ENCODE peak calls at places on chromosomes 6 and 20, in six cellular contexts. L is H1, H is adipocyte, B is mammary epithelial cell, N is BE2C, D is vagina. T is an unnamed sample. For H3K36me3, the result is how much of the 10 kb centered on the place peaks cover.

GRCh38 chr20:5316188-5317158 is at the start of gene PROKR2:
- DNase-seq in L (peak), B (peak), D (no peak), N (peak), H (no peak), T (no peak)

GRCh38 chr6:163413345-163414116 is 987 bp upstream of the QKI start:
- DNase-seq in H (peak), N (peak), B (peak), D (peak), L (no peak), T (peak)

GRCh38 chr6:127857051-127857637 is 43.7 kb downstream of the THEMIS start:
- DNase-seq in D (no peak), L (no peak), H (no peak), N (no peak), B (no peak), T (no peak)

GRCh38 chr6:7594579-7595125 is 4.7 kb downstream of the SNRNP48 start:
- DNase-seq in D (no peak), B (no peak), N (no peak), H (no peak), L (no peak), T (no peak)

GRCh38 chr6:130796313-130796905 is 30.8 kb upstream of the SMLR1 start:
- DNase-seq in N (no peak), D (no peak), H (peak), L (no peak), B (peak), T (no peak)

GRCh38 chr20:13610205-13610604 is 28.5 kb downstream of the TASP1 start:
- DNase-seq in D (no peak), N (peak), H (no peak), B (no peak), L (no peak), T (no peak)

GRCh38 chr6:85344996-85345395 is 104.9 kb upstream of the NT5E start:
- DNase-seq in N (no peak), B (peak), L (no peak), H (no peak), D (no peak), T (no peak)

GRCh38 chr6:126312013-126312665 is 27.8 kb upstream of the CENPW start:
- DNase-seq in N (peak), L (no peak), D (no peak), H (no peak), B (peak), T (no peak)

GRCh38 chr20:16620961-16621360 is 47.7 kb upstream of the KIF16B start:
- DNase-seq in D (no peak), H (no peak), N (no peak), B (no peak), L (no peak), T (no peak)

GRCh38 chr20:63864545-63864977 is 509 bp upstream of the TPD52L2 start:
- DNase-seq in D (no peak), B (no peak), H (peak), N (no peak), L (no peak), T (no peak)

GRCh38 chr6:140344149-140344913 is 969.9 kb upstream of the CITED2 start:
- DNase-seq in L (no peak), B (peak), D (no peak), N (no peak), H (peak), T (no peak)

GRCh38 chr6:33683051-33683571 is 28.4 kb downstream of the UQCC2 start:
- DNase-seq in H (no peak), N (no peak), D (no peak), L (no peak), B (no peak), T (no peak)

GRCh38 chr6:116444991-116445566 is 16.1 kb upstream of the CALHM6 start:
- DNase-seq in B (peak), L (no peak), N (no peak), D (no peak), H (no peak), T (no peak)

GRCh38 chr20:49765413-49765736 is 47.3 kb upstream of the SLC9A8 start:
- DNase-seq in L (no peak), B (no peak), N (no peak), H (no peak), D (no peak), T (no peak)

DNA sequence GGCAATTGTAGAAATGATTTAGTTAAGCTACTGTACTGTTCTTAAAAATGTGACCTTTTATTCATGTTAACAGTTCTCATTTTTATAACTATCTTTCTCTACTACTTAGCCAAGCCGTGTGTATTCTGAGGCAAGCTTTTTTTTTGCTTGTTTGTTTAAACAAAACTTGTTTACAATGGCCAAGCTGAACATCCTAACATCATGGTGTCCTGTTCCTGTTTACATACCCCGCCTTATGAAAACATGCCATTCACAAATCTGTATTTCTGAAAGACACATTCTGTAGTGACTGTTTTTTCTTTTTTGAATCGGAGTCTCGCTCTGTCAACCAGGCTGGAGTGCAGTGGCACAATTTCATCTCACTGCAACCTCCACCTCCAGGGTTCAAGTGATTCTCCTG is 140.9 kb downstream of the NCOA3 start:
- DNase-seq in N (no peak), B (no peak), L (no peak), H (no peak), D (no peak), T (no peak)
- H3K36me3 ChIP-seq in N (under half), B (under half), L (under half), H (half or more), D (under half), T (under half)

DNA sequence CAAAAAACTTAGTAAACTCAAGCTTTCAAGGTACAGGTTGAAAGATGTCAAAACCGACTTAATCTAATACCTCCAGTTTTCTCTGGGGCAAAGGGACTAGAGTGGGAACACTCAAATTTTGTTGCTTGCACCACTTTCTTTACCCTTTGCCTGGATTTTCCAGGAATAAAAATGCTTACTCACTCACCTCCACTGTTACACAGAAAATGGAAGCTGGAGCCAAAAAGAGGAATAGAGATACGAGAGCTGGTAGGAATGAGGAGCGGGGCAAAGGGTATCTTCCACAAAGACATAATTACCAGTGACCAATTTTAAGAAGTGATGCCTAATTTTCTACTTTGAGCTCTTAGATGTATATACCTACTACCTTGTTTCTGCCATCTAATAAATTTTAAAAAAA is 79.5 kb upstream of the TULP1 start:
- DNase-seq in B (no peak), N (no peak), L (no peak), H (no peak), D (no peak), T (no peak)
- H3K36me3 ChIP-seq in B (under half), N (half or more), L (under half), H (half or more), D (under half), T (half or more)

GRCh38 chr20:57539889-57540288 is 14.9 kb upstream of the CTCFL start:
- DNase-seq in N (no peak), D (no peak), B (no peak), L (no peak), H (no peak), T (no peak)

GRCh38 chr20:57536120-57536708 is 11.3 kb upstream of the CTCFL start:
- DNase-seq in D (no peak), H (no peak), N (no peak), B (no peak), L (no peak), T (no peak)

GRCh38 chr20:57536759-57537724 is 12.1 kb upstream of the CTCFL start:
- DNase-seq in N (no peak), L (no peak), D (no peak), H (no peak), B (no peak), T (no peak)

GRCh38 chr20:57531986-57532566 is 7.1 kb upstream of the CTCFL start:
- DNase-seq in L (no peak), H (no peak), B (no peak), D (no peak), N (no peak), T (no peak)

GRCh38 chr20:57535297-57535696 is 10.4 kb upstream of the CTCFL start:
- DNase-seq in N (no peak), D (no peak), B (no peak), H (no peak), L (no peak), T (no peak)
- H3K36me3 ChIP-seq in N (under half), D (under half), B (under half), H (under half), L (under half), T (under half)

GRCh38 chr6:31780507-31781243 is 3.5 kb upstream of the VWA7 start:
- DNase-seq in L (no peak), B (no peak), D (no peak), N (no peak), H (no peak), T (no peak)

GRCh38 chr6:31784270-31784925 is 7.3 kb upstream of the VWA7 start:
- DNase-seq in N (no peak), D (no peak), H (no peak), B (no peak), L (no peak), T (no peak)

GRCh38 chr6:31781244-31782125 is 4.4 kb upstream of the VWA7 start:
- DNase-seq in N (no peak), B (no peak), H (no peak), D (no peak), L (no peak), T (no peak)

GRCh38 chr6:31779908-31780307 is 2.8 kb upstream of the VWA7 start:
- DNase-seq in D (no peak), L (no peak), H (no peak), B (no peak), N (no peak), T (no peak)

DNA sequence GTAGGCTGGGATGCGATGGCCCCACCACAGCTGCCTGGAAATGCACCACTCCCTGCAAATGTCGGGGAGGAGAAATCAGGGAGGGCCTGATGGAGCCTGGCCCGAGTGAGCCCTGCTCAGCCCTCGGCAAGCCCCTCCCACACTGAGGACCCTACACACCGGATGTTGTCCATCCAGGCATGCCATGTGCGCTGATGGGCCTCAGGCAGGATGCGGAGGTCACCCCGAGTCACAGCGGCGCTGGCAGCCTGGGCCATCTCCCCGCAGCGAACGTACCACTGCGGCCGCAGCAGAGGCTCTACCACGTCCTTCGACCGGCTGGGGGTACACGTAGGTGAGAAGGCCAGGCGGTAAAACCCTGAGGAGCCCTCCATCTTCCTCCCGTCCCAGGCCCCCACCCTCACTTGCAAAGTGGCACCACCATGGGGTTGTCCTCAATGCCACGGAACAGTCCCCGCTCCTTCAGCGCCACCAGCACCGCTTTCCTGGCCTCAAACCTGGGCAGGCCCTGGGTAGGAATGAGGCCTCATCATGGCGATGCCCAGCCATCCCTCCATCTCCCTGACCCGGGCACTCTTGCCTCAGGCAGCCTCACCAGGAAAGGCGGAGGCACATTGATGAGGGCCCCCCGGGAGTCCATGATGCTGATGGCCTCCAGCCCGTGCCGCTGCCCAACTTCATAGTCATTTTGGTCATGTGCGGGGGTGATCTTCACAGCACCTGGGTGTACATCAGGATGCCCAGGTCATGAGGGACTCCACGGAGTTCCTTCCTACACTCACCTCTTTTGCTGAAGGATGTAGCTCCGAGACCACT is 5.2 kb upstream of the VWA7 start:
- DNase-seq in B (no peak), H (no peak), L (no peak), D (no peak), N (no peak), T (no peak)
- H3K36me3 ChIP-seq in B (under half), H (half or more), L (under half), D (under half), N (half or more), T (half or more)

GRCh38 chr6:37373822-37374514 is 20.2 kb downstream of the RNF8 start:
- DNase-seq in D (no peak), L (no peak), N (no peak), H (peak), B (peak), T (no peak)

GRCh38 chr6:37375376-37375775 is 21.6 kb downstream of the RNF8 start:
- DNase-seq in N (no peak), L (no peak), D (no peak), B (peak), H (no peak), T (no peak)

GRCh38 chr6:37372116-37372515 is 18.3 kb downstream of the RNF8 start:
- DNase-seq in H (no peak), L (no peak), B (no peak), D (no peak), N (no peak), T (no peak)

GRCh38 chr6:37371158-37372083 is 17.6 kb downstream of the RNF8 start:
- DNase-seq in L (no peak), B (no peak), D (no peak), H (no peak), N (no peak), T (no peak)

DNA sequence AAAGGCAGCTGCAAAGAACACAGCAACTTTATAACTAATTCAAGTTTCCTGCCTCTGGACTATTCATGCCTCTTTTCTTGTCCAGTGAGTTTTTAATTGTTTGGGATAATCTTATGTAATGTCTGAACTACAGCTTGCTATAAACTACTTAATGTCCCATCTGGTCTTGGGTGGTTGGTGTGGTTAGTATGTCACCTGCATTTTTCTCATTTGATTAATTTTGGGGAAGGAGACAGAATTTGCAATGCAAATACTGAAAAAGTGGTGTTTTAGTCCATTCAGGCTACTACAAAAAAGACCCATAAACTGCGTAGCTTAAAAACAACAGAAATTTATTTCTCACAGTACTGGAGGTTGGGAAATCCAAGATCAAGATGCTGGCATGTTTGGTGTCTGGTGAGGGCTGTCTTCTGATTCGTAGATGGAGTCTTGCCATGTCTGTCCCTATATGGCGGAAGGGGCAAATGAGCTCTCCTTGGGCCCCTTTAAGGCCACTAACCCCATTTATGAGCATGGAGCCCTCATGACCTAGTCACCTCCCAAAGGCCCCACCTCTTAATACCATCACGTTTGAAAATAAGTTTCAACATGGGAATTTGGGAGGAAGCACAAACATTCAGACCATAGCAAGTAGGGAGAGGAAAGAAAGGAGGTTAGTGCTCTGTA is 22.4 kb downstream of the RNF8 start:
- DNase-seq in H (no peak), L (no peak), N (no peak), D (no peak), B (no peak), T (no peak)
- H3K36me3 ChIP-seq in H (half or more), L (under half), N (under half), D (under half), B (under half), T (half or more)

GRCh38 chr6:56638760-56639159 is 3.9 kb downstream of the DST start:
- DNase-seq in B (no peak), D (no peak), L (no peak), N (no peak), H (no peak), T (no peak)
- H3K36me3 ChIP-seq in B (under half), D (under half), L (under half), N (under half), H (half or more), T (under half)

GRCh38 chr6:157196391-157196790 is 126.9 kb downstream of the TMEM242 start:
- DNase-seq in N (no peak), H (no peak), D (no peak), L (no peak), B (no peak), T (no peak)
- H3K36me3 ChIP-seq in N (half or more), H (half or more), D (under half), L (under half), B (under half), T (under half)

T was measured in stomach.